ENCODE peak calls at places on chromosomes 16 and 17, in six cellular contexts. P is left ventricle myocardium superior; Z is erythroblast; Q is esophagus squamous epithelium; U is activated T-helper 1 cell treated with anti-CD3 and anti-CD28 coated beads, Interleukin-12 subunit alpha, Interleukin-12 subunit beta, Interleukin-2, Interleukin-4 antibody, amounts not matched to agents 30 ng/mL and 10 ng/mL and 1 ng/mL, durations not matched to agents 14 hours and 24 hours and 36 hours; T is cardiac muscle cell. H is an unnamed sample.

GRCh38 chr17:37791434-37791833 is 46.6 kb upstream of the HNF1B start:
- DNase-seq in P (no peak), Z (peak), Q (no peak), U (peak), T (peak), H (peak)

GRCh38 chr17:56699186-56699895 is 105.8 kb downstream of the NOG start:
- DNase-seq in P (peak), Z (no peak), Q (no peak), U (no peak), T (peak), H (no peak)

GRCh38 chr16:66832661-66833305 is 2.0 kb upstream of the NAE1 start:
- DNase-seq in P (no peak), Z (no peak), Q (no peak), U (no peak), T (no peak), H (no peak)

GRCh38 chr17:43645765-43646481 is 15.8 kb downstream of the MEOX1 start:
- DNase-seq in P (peak), Z (no peak), Q (no peak), U (no peak), T (peak), H (no peak)

GRCh38 chr17:43766413-43767052 is 7.9 kb upstream of the SOST start:
- DNase-seq in P (peak), Z (peak), Q (no peak), U (no peak), T (peak), H (no peak)

GRCh38 chr17:28252436-28252835 is 66.6 kb upstream of the TMEM97 start:
- DNase-seq in P (no peak), Z (no peak), Q (no peak), U (no peak), T (no peak), H (no peak)

GRCh38 chr16:1122031-1122765 is 26.2 kb upstream of the C1QTNF8 start:
- DNase-seq in P (no peak), Z (no peak), Q (no peak), U (no peak), T (no peak), H (no peak)

GRCh38 chr16:10791048-10791447 is 27.5 kb downstream of the TVP23A start:
- DNase-seq in P (no peak), Z (no peak), Q (no peak), U (no peak), T (no peak), H (no peak)

GRCh38 chr16:30447512-30448226 is 2.0 kb upstream of the SEPHS2 start:
- DNase-seq in P (no peak), Z (no peak), Q (no peak), U (no peak), T (no peak), H (no peak)

GRCh38 chr16:90043526-90043925 is 24.3 kb upstream of the DBNDD1 start:
- DNase-seq in P (no peak), Z (no peak), Q (no peak), U (no peak), T (no peak), H (no peak)

H was measured in Jurkat, Clone E6-1.